ENCODE peak calls at places on chromosomes 16 and 17, in ten cellular contexts. Q, R, G, I, U, X, H, B, C and N are unnamed samples.

GRCh38 chr16:648071-648785 is 937 bp upstream of the WDR90 start:
- DNase-seq in Q (no peak), R (peak), G (peak), I (no peak), U (no peak), X (no peak), H (peak), B (no peak), C (peak), N (no peak)

GRCh38 chr17:28941251-28941650 is 10.1 kb downstream of the PHF12 start:
- DNase-seq in Q (no peak), R (no peak), G (no peak), I (no peak), U (no peak), X (no peak), H (no peak), B (no peak), C (no peak), N (no peak)

GRCh38 chr16:66335704-66336329 is 30.7 kb upstream of the CDH5 start:
- DNase-seq in Q (peak), R (peak), G (no peak), I (no peak), U (no peak), X (no peak), H (no peak), B (no peak), C (no peak), N (no peak)

GRCh38 chr17:17555906-17556305 is 35.6 kb downstream of the PEMT start:
- DNase-seq in Q (no peak), R (no peak), G (no peak), I (no peak), U (no peak), X (no peak), H (no peak), B (no peak), C (no peak), N (no peak)

GRCh38 chr16:75351183-75351582 is 82.1 kb downstream of the CFDP1 start:
- DNase-seq in Q (peak), R (no peak), G (no peak), I (no peak), U (no peak), X (no peak), H (no peak), B (no peak), C (no peak), N (no peak)

GRCh38 chr17:27319536-27320221 is 25.8 kb downstream of the WSB1 start:
- DNase-seq in Q (peak), R (peak), G (peak), I (peak), U (no peak), X (no peak), H (no peak), B (no peak), C (peak), N (peak)

GRCh38 chr16:89828199-89828869 is at the start of gene SPIRE2:
- DNase-seq in Q (peak), R (peak), G (peak), I (peak), U (peak), X (no peak), H (no peak), B (no peak), C (peak), N (no peak)

GRCh38 chr17:44086364-44087311 is 16.1 kb downstream of the G6PC3 start:
- DNase-seq in Q (peak), R (no peak), G (no peak), I (peak), U (peak), X (peak), H (peak), B (no peak), C (no peak), N (no peak)

GRCh38 chr16:47848481-47849109 is 307.2 kb downstream of the ABCC12 start:
- DNase-seq in Q (no peak), R (no peak), G (no peak), I (no peak), U (no peak), X (no peak), H (no peak), B (no peak), C (no peak), N (peak)

GRCh38 chr17:60749708-60750107 is 72.1 kb downstream of the BCAS3 start:
- DNase-seq in Q (no peak), R (no peak), G (no peak), I (no peak), U (no peak), X (no peak), H (no peak), B (no peak), C (no peak), N (no peak)

GRCh38 chr17:20010099-20010863 is 1.1 kb downstream of the SPECC1 start:
- DNase-seq in Q (peak), R (peak), G (peak), I (no peak), U (peak), X (peak), H (peak), B (no peak), C (peak), N (no peak)

GRCh38 chr16:27485811-27486210 is 63.9 kb downstream of the GTF3C1 start:
- DNase-seq in Q (no peak), R (no peak), G (no peak), I (no peak), U (no peak), X (no peak), H (no peak), B (no peak), C (no peak), N (no peak)

GRCh38 chr17:77363821-77364361 is 223.1 kb downstream of the SEC14L1 start:
- DNase-seq in Q (peak), R (no peak), G (no peak), I (peak), U (peak), X (no peak), H (peak), B (no peak), C (no peak), N (no peak)

GRCh38 chr17:73211745-73212144 is 18.9 kb downstream of the COG1 start:
- DNase-seq in Q (no peak), R (no peak), G (no peak), I (no peak), U (no peak), X (no peak), H (no peak), B (no peak), C (no peak), N (no peak)

GRCh38 chr16:12788758-12789157 is 14.9 kb downstream of the CPPED1 start:
- DNase-seq in Q (no peak), R (no peak), G (no peak), I (no peak), U (no peak), X (no peak), H (no peak), B (no peak), C (no peak), N (no peak)

GRCh38 chr16:2710711-2711231 is 9.3 kb downstream of the PRSS27 start:
- DNase-seq in Q (no peak), R (no peak), G (no peak), I (no peak), U (no peak), X (no peak), H (no peak), B (no peak), C (no peak), N (no peak)

GRCh38 chr16:11224894-11225676 is 30.9 kb downstream of the SOCS1 start:
- DNase-seq in Q (no peak), R (peak), G (peak), I (no peak), U (no peak), X (no peak), H (no peak), B (peak), C (no peak), N (no peak)

GRCh38 chr16:77581706-77582105 is 140.6 kb upstream of the NUDT7 start:
- DNase-seq in Q (no peak), R (no peak), G (no peak), I (no peak), U (no peak), X (no peak), H (no peak), B (no peak), C (no peak), N (no peak)

GRCh38 chr17:13209091-13209490 is 191.3 kb upstream of the ELAC2 start:
- DNase-seq in Q (no peak), R (no peak), G (no peak), I (no peak), U (no peak), X (no peak), H (no peak), B (no peak), C (no peak), N (no peak)

GRCh38 chr16:30846649-30847402 is 47.1 kb downstream of the BCL7C start:
- DNase-seq in Q (no peak), R (no peak), G (no peak), I (no peak), U (no peak), X (no peak), H (no peak), B (no peak), C (no peak), N (no peak)

GRCh38 chr17:41451154-41451728 is 10.5 kb upstream of the KRT38 start:
- DNase-seq in Q (no peak), R (no peak), G (no peak), I (no peak), U (no peak), X (no peak), H (no peak), B (no peak), C (no peak), N (no peak)

GRCh38 chr17:2939714-2940351 is 123.6 kb downstream of the OR1D5 start:
- DNase-seq in Q (no peak), R (peak), G (peak), I (no peak), U (no peak), X (no peak), H (no peak), B (no peak), C (no peak), N (no peak)

GRCh38 chr17:3888343-3889171 is 4.3 kb downstream of the CAMKK1 start:
- DNase-seq in Q (peak), R (peak), G (peak), I (peak), U (peak), X (peak), H (no peak), B (no peak), C (no peak), N (no peak)

GRCh38 chr16:10982430-10983174 is 38.2 kb downstream of the CLEC16A start:
- DNase-seq in Q (peak), R (no peak), G (no peak), I (no peak), U (no peak), X (no peak), H (no peak), B (no peak), C (no peak), N (no peak)

GRCh38 chr17:15498107-15498506 is 30.7 kb upstream of the CDRT4 start:
- DNase-seq in Q (no peak), R (no peak), G (no peak), I (no peak), U (peak), X (no peak), H (no peak), B (no peak), C (no peak), N (no peak)

GRCh38 chr17:3575506-3575905 is 17.9 kb upstream of the TRPV3 start:
- DNase-seq in Q (no peak), R (no peak), G (no peak), I (no peak), U (no peak), X (no peak), H (no peak), B (no peak), C (no peak), N (no peak)

GRCh38 chr17:40818343-40818732 is 4.1 kb downstream of the KRT10 start:
- DNase-seq in Q (peak), R (no peak), G (no peak), I (no peak), U (no peak), X (no peak), H (no peak), B (no peak), C (no peak), N (no peak)

GRCh38 chr16:78353610-78354009 is 254.2 kb downstream of the WWOX start:
- DNase-seq in Q (peak), R (no peak), G (no peak), I (no peak), U (peak), X (no peak), H (no peak), B (no peak), C (no peak), N (no peak)

GRCh38 chr17:66619196-66619595 is 215.7 kb upstream of the CACNG5 start:
- DNase-seq in Q (no peak), R (no peak), G (no peak), I (no peak), U (no peak), X (no peak), H (no peak), B (no peak), C (no peak), N (no peak)

GRCh38 chr16:10180771-10181163 is 1.5 kb downstream of the GRIN2A start:
- DNase-seq in Q (no peak), R (no peak), G (no peak), I (no peak), U (peak), X (no peak), H (peak), B (no peak), C (no peak), N (no peak)

GRCh38 chr16:29009050-29009837 is 24.4 kb downstream of the LAT start:
- DNase-seq in Q (no peak), R (no peak), G (no peak), I (no peak), U (peak), X (no peak), H (no peak), B (no peak), C (no peak), N (no peak)

GRCh38 chr17:2705263-2705662 is 6.3 kb downstream of the CLUH start:
- DNase-seq in Q (peak), R (no peak), G (no peak), I (peak), U (no peak), X (no peak), H (peak), B (no peak), C (no peak), N (no peak)

GRCh38 chr16:72722552-72722951 is 325.4 kb downstream of the ZFHX3 start:
- DNase-seq in Q (no peak), R (no peak), G (no peak), I (no peak), U (peak), X (no peak), H (no peak), B (no peak), C (no peak), N (no peak)

GRCh38 chr16:57993452-57993851 is 7.0 kb downstream of the ZNF319 start:
- DNase-seq in Q (no peak), R (no peak), G (no peak), I (no peak), U (no peak), X (no peak), H (no peak), B (no peak), C (no peak), N (no peak)

GRCh38 chr16:85313541-85314208 is 201.4 kb upstream of the CIBAR2 start:
- DNase-seq in Q (peak), R (no peak), G (no peak), I (no peak), U (no peak), X (no peak), H (no peak), B (no peak), C (no peak), N (no peak)

GRCh38 chr16:30663820-30664528 is 5.7 kb downstream of the FBRS start:
- DNase-seq in Q (no peak), R (no peak), G (no peak), I (no peak), U (no peak), X (no peak), H (no peak), B (no peak), C (no peak), N (no peak)

GRCh38 chr17:21041753-21042433 is 918 bp downstream of the USP22 start:
- DNase-seq in Q (peak), R (peak), G (peak), I (peak), U (peak), X (peak), H (peak), B (no peak), C (peak), N (peak)

GRCh38 chr17:8922451-8922850 is 43.1 kb downstream of the PIK3R5 start:
- DNase-seq in Q (no peak), R (no peak), G (no peak), I (no peak), U (no peak), X (no peak), H (no peak), B (no peak), C (no peak), N (peak)
- TF ChIP-seq POLR2A in Q (no peak), R (no peak), G (no peak), I (no peak), U (no peak), X (no peak), H (no peak), B (no peak), C (no peak), N (no peak)

DNA sequence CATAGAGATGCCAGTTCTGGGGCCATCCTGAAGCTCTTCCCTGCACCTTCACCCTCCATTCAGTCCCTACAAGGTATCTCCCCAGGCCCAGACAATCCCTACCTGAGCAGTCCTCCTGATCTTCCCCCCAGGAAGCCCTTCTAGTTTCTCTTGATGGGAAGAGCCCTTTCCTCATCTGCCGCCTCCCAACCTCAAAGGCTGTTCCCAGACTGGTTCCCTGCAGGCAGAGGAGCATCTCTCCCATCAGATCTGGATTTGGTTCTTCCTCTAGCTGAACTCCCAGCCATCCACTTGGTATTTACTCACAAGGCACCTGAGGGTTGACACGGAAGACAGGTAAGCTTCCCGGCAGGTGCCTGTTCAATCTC is 24.6 kb upstream of the PHB1 start:
- DNase-seq in Q (no peak), R (no peak), G (no peak), I (no peak), U (no peak), X (no peak), H (no peak), B (no peak), C (no peak), N (no peak)
- H3K27ac ChIP-seq in Q (no peak), R (no peak), G (no peak), I (no peak), U (no peak), X (no peak), H (no peak), B (no peak), C (no peak), N (no peak)

DNA sequence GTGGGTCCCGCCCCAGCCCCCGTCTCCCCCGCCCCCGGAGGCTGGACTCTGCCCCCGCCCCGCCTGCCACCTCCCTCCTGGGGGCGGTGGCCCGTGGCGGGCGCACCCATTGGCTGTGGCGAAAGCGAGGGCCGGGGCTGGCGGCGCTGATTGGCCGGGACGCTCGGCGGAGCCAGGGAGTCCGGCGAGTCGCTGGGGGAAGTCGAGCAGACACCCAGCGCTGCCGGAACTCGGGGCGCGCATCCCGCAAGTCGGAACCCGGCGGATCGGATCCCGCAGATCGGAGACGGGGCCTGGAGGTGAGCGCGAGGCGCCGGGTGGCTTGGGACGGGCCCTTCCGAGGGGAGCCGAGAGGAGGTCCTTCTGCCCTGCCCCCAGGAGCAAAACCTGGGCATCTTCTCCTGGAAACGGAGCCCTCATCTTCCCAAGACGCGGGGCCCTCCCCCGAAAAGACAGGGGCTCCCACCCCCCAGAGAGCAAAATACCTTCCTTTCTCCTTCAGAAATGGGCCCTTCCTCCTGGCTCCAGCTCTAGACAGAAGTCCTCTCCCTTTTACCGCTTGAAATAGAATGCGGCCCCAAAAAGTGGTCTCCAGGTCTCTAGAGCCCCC is at the start of gene ABAT:
- DNase-seq in Q (peak), R (peak), G (peak), I (peak), U (peak), X (peak), H (peak), B (peak), C (peak), N (peak)
- TF ChIP-seq POLR2AphosphoS5 in Q (no peak), R (peak), G (peak), I (peak), U (no peak), X (no peak), H (peak), B (peak), C (peak), N (peak)

GRCh38 chr17:45311762-45312476 is 4.9 kb downstream of the MAP3K14 start:
- DNase-seq in Q (no peak), R (peak), G (peak), I (peak), U (no peak), X (peak), H (peak), B (no peak), C (peak), N (no peak)
- TF ChIP-seq POLR2A in Q (no peak), R (peak), G (no peak), I (peak), U (no peak), X (no peak), H (no peak), B (peak), C (no peak), N (no peak)

GRCh38 chr16:55040366-55041086 is 109.9 kb downstream of the IRX5 start:
- DNase-seq in Q (no peak), R (no peak), G (no peak), I (peak), U (no peak), X (no peak), H (no peak), B (no peak), C (no peak), N (no peak)

GRCh38 chr16:55039931-55040330 is 109.3 kb downstream of the IRX5 start:
- DNase-seq in Q (no peak), R (no peak), G (no peak), I (peak), U (no peak), X (no peak), H (no peak), B (no peak), C (no peak), N (no peak)

GRCh38 chr16:55041540-55042234 is 111.0 kb downstream of the IRX5 start:
- DNase-seq in Q (no peak), R (no peak), G (no peak), I (peak), U (no peak), X (no peak), H (no peak), B (no peak), C (no peak), N (peak)

GRCh38 chr16:55039042-55039441 is 108.4 kb downstream of the IRX5 start:
- DNase-seq in Q (no peak), R (no peak), G (no peak), I (no peak), U (no peak), X (no peak), H (no peak), B (no peak), C (no peak), N (no peak)

DNA sequence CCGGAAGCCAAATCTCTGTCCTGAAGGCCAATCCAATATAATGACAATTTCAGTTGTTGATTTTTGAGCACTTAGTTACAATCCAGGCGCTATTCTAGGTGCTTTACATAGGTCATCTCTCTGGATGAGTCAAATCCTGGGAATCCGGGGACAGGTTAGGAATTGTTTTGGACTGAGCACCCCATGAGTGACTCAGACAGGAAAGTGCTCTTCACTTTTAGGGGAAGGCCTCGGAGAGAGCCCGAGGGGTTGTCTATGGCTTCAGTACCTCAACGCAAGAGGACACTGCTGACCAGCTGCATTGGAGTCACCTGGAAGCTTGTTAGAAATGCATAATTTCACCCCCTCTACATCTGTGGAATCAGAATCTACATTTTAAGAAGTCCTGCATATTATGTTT is 108.8 kb downstream of the IRX5 start:
- DNase-seq in Q (no peak), R (no peak), G (no peak), I (peak), U (no peak), X (no peak), H (no peak), B (no peak), C (peak), N (no peak)
- H3K27ac ChIP-seq in Q (no peak), R (no peak), G (no peak), I (no peak), U (no peak), X (no peak), H (no peak), B (no peak), C (no peak), N (no peak)